ENCODE peak calls at places on chromosomes 3 and 15, in eight cellular contexts. S is kidney, A is esophagus muscularis mucosa, I is ovary, T is OCI-LY7, H is tibial artery, J is AG10803, F is astrocyte. C is an unnamed sample.

GRCh38 chr15:72182673-72183072 is 14.9 kb downstream of the GRAMD2A start:
- DNase-seq in T (no peak), I (no peak), F (no peak), H (no peak), S (no peak), A (no peak), J (no peak), C (no peak)

GRCh38 chr3:188383763-188384162 is 229.8 kb downstream of the LPP start:
- DNase-seq in A (no peak), S (no peak), F (no peak), I (no peak), T (no peak), J (no peak), H (no peak), C (no peak)

GRCh38 chr15:95284933-95285401 is 1045.5 kb upstream of the NR2F2 start:
- DNase-seq in J (peak; percentile 90), S (peak; percentile 66), I (peak; percentile 29), A (no peak), T (no peak), F (peak; percentile 71), H (no peak), C (no peak)

GRCh38 chr3:194661946-194662345 is 10.0 kb downstream of the LSG1 start:
- DNase-seq in J (no peak), T (no peak), S (no peak), A (peak; percentile 66), F (no peak), I (no peak), H (no peak), C (no peak)

GRCh38 chr3:2156244-2156847 is 57.7 kb downstream of the CNTN4 start:
- DNase-seq in H (no peak), F (no peak), J (no peak), A (no peak), I (no peak), S (peak; percentile 53), T (no peak), C (no peak)

GRCh38 chr15:59528429-59528828 is 83.2 kb upstream of the GCNT3 start:
- DNase-seq in A (no peak), H (no peak), S (no peak), J (no peak), F (no peak), T (no peak), I (no peak), C (no peak)

GRCh38 chr3:129569856-129570255 is 26.9 kb downstream of the H1-8 start:
- DNase-seq in J (no peak), H (no peak), T (no peak), I (no peak), F (no peak), A (no peak), S (no peak), C (no peak)

GRCh38 chr3:42871592-42872196 is 4.0 kb downstream of the CYP8B1 start:
- DNase-seq in F (no peak), A (no peak), J (no peak), I (no peak), T (no peak), S (no peak), H (no peak), C (no peak)

GRCh38 chr3:50994537-50994936 is 319.8 kb downstream of the DOCK3 start:
- DNase-seq in J (no peak), A (no peak), I (no peak), S (no peak), T (no peak), H (no peak), F (no peak), C (no peak)

GRCh38 chr3:140204271-140204984 is 269.4 kb downstream of the CLSTN2 start:
- DNase-seq in H (no peak), I (no peak), T (no peak), S (no peak), F (no peak), A (peak; percentile 68), J (no peak), C (no peak)

GRCh38 chr3:120743081-120743365 is 479 bp downstream of the GTF2E1 start:
- DNase-seq in I (no peak), F (peak; percentile 36), H (no peak), J (peak; percentile 25), A (no peak), S (no peak), T (no peak), C (no peak)

GRCh38 chr3:65252266-65252665 is 564.5 kb upstream of the ADAMTS9 start:
- DNase-seq in A (no peak), T (no peak), I (no peak), H (no peak), S (no peak), F (peak; percentile 27), J (no peak), C (no peak)

GRCh38 chr15:67296188-67296587 is 41.6 kb downstream of the IQCH start:
- DNase-seq in A (no peak), H (no peak), T (no peak), J (no peak), I (no peak), F (no peak), S (no peak), C (no peak)

DNA sequence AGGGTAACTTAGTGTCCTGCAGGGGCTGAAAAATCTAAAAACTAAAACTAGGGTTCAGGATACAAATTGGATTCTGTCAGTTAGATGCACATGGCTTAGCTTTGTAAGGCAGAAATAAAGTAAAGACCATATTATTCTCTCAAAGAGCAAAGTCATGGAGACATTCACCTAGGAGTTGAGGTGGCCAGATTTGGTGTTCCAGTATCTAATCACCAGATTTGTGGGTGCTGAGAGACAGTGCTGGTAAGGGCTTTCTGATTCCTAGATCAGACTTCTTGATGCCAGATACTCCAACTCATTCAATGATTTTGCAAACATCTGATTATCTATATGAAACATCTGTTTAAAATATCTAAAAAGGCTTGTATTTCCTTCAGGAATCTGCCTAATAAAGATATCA is 28.3 kb upstream of the TBC1D5 start:
- DNase-seq in A (no peak), H (no peak), J (no peak), I (no peak), F (no peak), S (no peak), T (no peak), C (no peak)
- H3K4me3 ChIP-seq in A (no peak overlapping the region), H (no peak overlapping the region), J (no peak overlapping the region), I (no peak overlapping the region), F (no peak overlapping the region), S (no peak overlapping the region), T (no peak overlapping the region), C (no peak overlapping the region)

GRCh38 chr3:111589303-111590095 is 5.6 kb downstream of the ZBED2 start:
- DNase-seq in F (peak; percentile 65), I (no peak), A (no peak), T (no peak), H (no peak), S (no peak), J (no peak), C (no peak)

GRCh38 chr3:111591555-111591954 is 3.6 kb downstream of the ZBED2 start:
- DNase-seq in F (no peak), A (peak; percentile 80), T (no peak), S (no peak), J (no peak), H (no peak), I (no peak), C (no peak)

GRCh38 chr3:111585214-111585613 is 9.9 kb downstream of the ZBED2 start:
- DNase-seq in J (no peak), F (peak; percentile 71), S (no peak), T (no peak), H (no peak), A (no peak), I (no peak), C (peak; percentile 76)

GRCh38 chr3:111590096-111590491 is 5.1 kb downstream of the ZBED2 start:
- DNase-seq in F (no peak), S (no peak), I (no peak), A (no peak), H (no peak), J (no peak), T (no peak), C (no peak)

GRCh38 chr3:111588527-111588926 is 6.6 kb downstream of the ZBED2 start:
- DNase-seq in J (no peak), F (no peak), H (no peak), A (no peak), I (no peak), T (no peak), S (no peak), C (no peak)
- TF ChIP-seq CTCF in J (no peak), F (no peak), H (no peak), A (no peak), I (no peak), T (no peak), S (no peak), C (no peak)

GRCh38 chr3:117252651-117253050 is 543.1 kb downstream of the TUSC7 start:
- DNase-seq in T (no peak), J (no peak), I (no peak), F (no peak), A (no peak), S (no peak), H (no peak), C (no peak)

GRCh38 chr3:117254990-117255389 is 545.4 kb downstream of the TUSC7 start:
- DNase-seq in T (no peak), F (no peak), A (no peak), S (no peak), I (no peak), H (no peak), J (no peak), C (no peak)

GRCh38 chr3:117248149-117248548 is 538.6 kb downstream of the TUSC7 start:
- DNase-seq in S (no peak), H (no peak), A (no peak), J (no peak), I (no peak), T (no peak), F (no peak), C (no peak)

GRCh38 chr3:117255736-117256135 is 546.2 kb downstream of the TUSC7 start:
- DNase-seq in F (no peak), J (no peak), H (no peak), I (no peak), A (no peak), S (no peak), T (no peak), C (no peak)

GRCh38 chr3:117252208-117252607 is 542.6 kb downstream of the TUSC7 start:
- DNase-seq in I (no peak), A (no peak), J (no peak), S (no peak), H (no peak), F (peak; percentile 26), T (no peak), C (peak; percentile 10)
- H3K4me3 ChIP-seq in I (no peak overlapping the region), A (no peak overlapping the region), J (no peak overlapping the region), S (no peak overlapping the region), H (no peak overlapping the region), F (no peak overlapping the region), T (no peak overlapping the region), C (no peak overlapping the region)

GRCh38 chr3:15528881-15529537 is 7.5 kb upstream of the COLQ start:
- DNase-seq in S (no peak), T (no peak), F (no peak), I (no peak), A (no peak), J (no peak), H (no peak), C (no peak)

GRCh38 chr3:15525790-15526189 is 4.3 kb upstream of the COLQ start:
- DNase-seq in S (no peak), A (no peak), F (no peak), J (no peak), H (no peak), T (no peak), I (no peak), C (no peak)

GRCh38 chr3:15531346-15531745 is 9.8 kb upstream of the COLQ start:
- DNase-seq in F (no peak), A (no peak), J (no peak), H (no peak), T (no peak), I (no peak), S (no peak), C (no peak)

GRCh38 chr3:15523660-15524417 is 2.3 kb upstream of the COLQ start:
- DNase-seq in T (no peak), S (no peak), I (no peak), F (no peak), H (no peak), A (no peak), J (no peak), C (peak; percentile 14)

GRCh38 chr3:15527031-15527459 is 5.5 kb upstream of the COLQ start:
- DNase-seq in T (peak; percentile 5), I (peak; percentile 14), F (no peak), A (no peak), S (no peak), J (no peak), H (no peak), C (no peak)
- TF ChIP-seq CTCF in T (peak; percentile 40), I (no peak), F (no peak), A (no peak), S (no peak), J (no peak), H (peak; percentile 6), C (peak; percentile 32)

C was measured in retinal pigment epithelial cell.